ENCODE peak calls at places on chromosomes 5 and 9, in six cellular contexts. Z, D, J, Q, V and O are unnamed samples.

GRCh38 chr5:78320461-78320860 is 26.0 kb upstream of the AP3B1 start:
- DNase-seq in V (peak; percentile 26), D (no peak), J (no peak), Z (no peak), Q (no peak), O (no peak)

GRCh38 chr9:75239176-75239575 is 150.9 kb downstream of the OSTF1 start:
- DNase-seq in Z (no peak), D (no peak), V (no peak), J (no peak), Q (peak; percentile 79), O (no peak)

GRCh38 chr9:14066815-14067214 is 247.1 kb downstream of the NFIB start:
- DNase-seq in Q (no peak), D (no peak), J (no peak), V (no peak), Z (no peak), O (no peak)

GRCh38 chr5:168339151-168340140 is 48.0 kb downstream of the WWC1 start:
- DNase-seq in Q (no peak), Z (no peak), V (no peak), J (no peak), D (no peak), O (no peak)

GRCh38 chr5:16140944-16141343 is 38.6 kb downstream of the MARCHF11 start:
- DNase-seq in Q (no peak), D (no peak), Z (no peak), V (no peak), J (no peak), O (no peak)

GRCh38 chr5:145830594-145830993 is 4.5 kb downstream of the PRELID2 start:
- DNase-seq in Z (no peak), Q (no peak), V (no peak), J (no peak), D (no peak), O (no peak)

GRCh38 chr9:13351768-13352386 is 72.4 kb upstream of the MPDZ start:
- DNase-seq in Z (no peak), V (no peak), J (no peak), D (no peak), Q (no peak), O (no peak)

GRCh38 chr9:14238044-14238443 is 75.9 kb downstream of the NFIB start:
- DNase-seq in Z (no peak), Q (no peak), J (no peak), V (no peak), D (no peak), O (no peak)

GRCh38 chr5:136195971-136196577 is 3.1 kb upstream of the SMIM32 start:
- DNase-seq in Z (no peak), V (no peak), J (no peak), D (no peak), Q (no peak), O (no peak)

GRCh38 chr5:17224858-17225436 is 7.5 kb downstream of the BASP1 start:
- DNase-seq in J (no peak), Z (no peak), V (no peak), Q (no peak), D (no peak), O (no peak)

GRCh38 chr5:10793785-10794184 is 32.8 kb upstream of the DAP start:
- DNase-seq in D (no peak), Q (no peak), Z (no peak), V (no peak), J (no peak), O (no peak)

GRCh38 chr5:138180183-138180782 is 1.4 kb downstream of the KIF20A start:
- DNase-seq in D (no peak), J (no peak), Q (no peak), Z (no peak), V (peak; percentile 38), O (peak; percentile 6)

GRCh38 chr9:110926828-110927227 is 111.4 kb downstream of the LPAR1 start:
- DNase-seq in D (no peak), Z (no peak), J (no peak), V (no peak), Q (no peak), O (no peak)